ENCODE peak calls at places on chromosomes 3 and 15, in six cellular contexts. R is T follicular helper cell; Z is NCI-H1092 treated with DMSO at 0.1 percent for 48 hours; V is astrocyte of the cerebellum; I is stimulated activated CD8-positive, alpha-beta memory T cell treated with anti-CD3 and anti-CD28 coated beads, Interleukin-4, amount 100 ng/mL, for 1 hour; S is activated T-helper 1 cell treated with anti-CD3 and anti-CD28 coated beads, Interleukin-2, amount 50 U/mL, for 16 hours. H is an unnamed sample.
A peak's percentile ranks its signal among the peaks of the same experiment; 100 is the strongest.

GRCh38 chr15:84588053-84588874 is 12.5 kb upstream of the ZSCAN2 start:
- DNase-seq in S (peak; percentile 76), Z (peak; percentile 75), I (peak; percentile 69), V (peak; percentile 49), R (peak; percentile 73), H (no peak)

GRCh38 chr3:122992628-122993570 is 34.7 kb downstream of the SEMA5B start:
- DNase-seq in S (no peak), R (no peak), Z (peak; percentile 55), V (no peak), I (no peak), H (no peak)

GRCh38 chr15:72826611-72827010 is 43.1 kb upstream of the ADPGK start:
- DNase-seq in V (no peak), Z (no peak), R (no peak), I (no peak), S (no peak), H (no peak)

GRCh38 chr3:11534011-11534782 is 109.5 kb downstream of the VGLL4 start:
- DNase-seq in R (no peak), Z (no peak), S (no peak), I (no peak), V (no peak), H (no peak)

GRCh38 chr15:40047413-40048154 is 8.6 kb upstream of the SRP14 start:
- DNase-seq in I (no peak), R (peak; percentile 22), V (no peak), S (peak; percentile 43), Z (peak; percentile 21), H (peak; percentile 88)

GRCh38 chr3:112127522-112128494 is 5.2 kb downstream of the GCSAM start:
- DNase-seq in R (no peak), Z (no peak), I (no peak), V (no peak), S (no peak), H (no peak)

GRCh38 chr15:39574416-39574815 is 6.5 kb upstream of the THBS1 start:
- DNase-seq in V (no peak), S (no peak), I (no peak), Z (no peak), R (no peak), H (no peak)

GRCh38 chr15:91589360-91589759 is 264.1 kb upstream of the SLCO3A1 start:
- DNase-seq in Z (no peak), S (no peak), V (no peak), I (no peak), R (no peak), H (no peak)

GRCh38 chr3:133776794-133777438 is 28.7 kb upstream of the SRPRB start:
- DNase-seq in Z (no peak), V (no peak), S (no peak), R (no peak), I (no peak), H (no peak)

GRCh38 chr15:70504988-70505387 is 258.4 kb downstream of the UACA start:
- DNase-seq in R (no peak), Z (no peak), S (no peak), V (no peak), I (no peak), H (no peak)

GRCh38 chr15:78407889-78408640 is 30.0 kb upstream of the IREB2 start:
- DNase-seq in I (no peak), V (no peak), S (no peak), R (no peak), Z (no peak), H (no peak)

GRCh38 chr3:6862880-6863195 is 1.9 kb downstream of the GRM7 start:
- DNase-seq in Z (no peak), I (no peak), V (no peak), R (no peak), S (no peak), H (no peak)

GRCh38 chr15:95295905-95296618 is 1034.4 kb upstream of the NR2F2 start:
- DNase-seq in Z (no peak), S (no peak), V (no peak), R (no peak), I (no peak), H (no peak)

GRCh38 chr15:45387379-45388007 is 9.1 kb upstream of the GATM start:
- DNase-seq in Z (no peak), I (no peak), R (no peak), S (no peak), V (no peak), H (no peak)

GRCh38 chr15:68055224-68055705 is 1.1 kb downstream of the PIAS1 start:
- DNase-seq in R (peak; percentile 49), S (peak; percentile 30), Z (peak; percentile 16), V (peak; percentile 18), I (peak; percentile 20), H (no peak)

GRCh38 chr3:39176025-39176714 is 16.2 kb downstream of the XIRP1 start:
- DNase-seq in Z (no peak), I (no peak), R (no peak), S (no peak), V (no peak), H (no peak)

GRCh38 chr3:141828487-141829284 is 47.8 kb upstream of the ATP1B3 start:
- DNase-seq in R (no peak), S (no peak), V (no peak), Z (peak; percentile 54), I (no peak), H (no peak)

GRCh38 chr3:138066383-138066782 is 49.0 kb downstream of the DZIP1L start:
- DNase-seq in I (no peak), S (no peak), R (no peak), V (no peak), Z (no peak), H (no peak)

GRCh38 chr3:129616713-129617112 is 10.2 kb upstream of the PLXND1 start:
- DNase-seq in I (no peak), Z (no peak), R (no peak), S (no peak), V (no peak), H (no peak)

GRCh38 chr3:178289544-178290160 is 246.6 kb upstream of the KCNMB2 start:
- DNase-seq in V (no peak), S (no peak), R (no peak), Z (no peak), I (no peak), H (no peak)

GRCh38 chr3:18061737-18062136 is 319.3 kb upstream of the TBC1D5 start:
- DNase-seq in Z (no peak), R (no peak), I (no peak), V (no peak), S (no peak), H (no peak)

GRCh38 chr3:28901029-28901428 is 379.8 kb upstream of the RBMS3 start:
- DNase-seq in V (no peak), Z (no peak), R (no peak), I (no peak), S (no peak), H (no peak)

GRCh38 chr15:81106560-81106959 is 27.5 kb upstream of the CFAP161 start:
- DNase-seq in I (no peak), S (no peak), Z (peak; percentile 18), V (peak; percentile 55), R (no peak), H (no peak)

GRCh38 chr15:51724199-51724598 is 13.3 kb downstream of the LYSMD2 start:
- DNase-seq in R (no peak), S (no peak), V (no peak), Z (no peak), I (no peak), H (no peak)

GRCh38 chr3:156577731-156578130 is 22.8 kb upstream of the SSR3 start:
- DNase-seq in S (no peak), V (no peak), Z (no peak), I (no peak), R (no peak), H (no peak)

GRCh38 chr15:48283361-48284157 is 47.7 kb upstream of the DUT start:
- DNase-seq in S (no peak), R (no peak), Z (no peak), V (no peak), I (no peak), H (no peak)

GRCh38 chr15:89654311-89654761 is 931 bp downstream of the KIF7 start:
- DNase-seq in Z (no peak), I (no peak), V (no peak), S (no peak), R (no peak), H (no peak)

GRCh38 chr15:84883433-84883832 is 1.0 kb upstream of the SLC28A1 start:
- DNase-seq in S (no peak), Z (no peak), R (no peak), V (no peak), I (no peak), H (no peak)

GRCh38 chr3:150394606-150395005 is 13.5 kb upstream of the TSC22D2 start:
- DNase-seq in Z (no peak), R (no peak), V (no peak), I (no peak), S (no peak), H (no peak)

GRCh38 chr3:169554606-169555005 is 108.9 kb downstream of the MECOM start:
- DNase-seq in R (no peak), V (no peak), I (no peak), Z (no peak), S (no peak), H (no peak)

GRCh38 chr3:30612422-30613134 is 6.2 kb downstream of the TGFBR2 start:
- DNase-seq in S (no peak), R (no peak), I (no peak), V (no peak), Z (no peak), H (no peak)

GRCh38 chr3:134060561-134061385 is 31.0 kb upstream of the SLCO2A1 start:
- DNase-seq in S (no peak), Z (no peak), R (no peak), I (no peak), V (no peak), H (peak; percentile 85)

GRCh38 chr15:28086175-28086703 is 12.9 kb downstream of the OCA2 start:
- DNase-seq in I (no peak), R (peak; percentile 34), V (peak; percentile 32), Z (peak; percentile 17), S (no peak), H (no peak)

GRCh38 chr15:45378913-45379262 is 544 bp upstream of the GATM start:
- DNase-seq in R (no peak), I (no peak), Z (no peak), V (no peak), S (no peak), H (no peak)

GRCh38 chr3:163811996-163812395 is 1266.3 kb downstream of the SI start:
- DNase-seq in V (no peak), S (no peak), I (no peak), R (no peak), Z (no peak), H (no peak)

GRCh38 chr15:75198560-75199346 is 2.9 kb upstream of the C15orf39 start:
- DNase-seq in I (no peak), V (no peak), R (no peak), Z (no peak), S (no peak), H (no peak)